ENCODE peak calls at places on chromosomes 7 and 10, in nine cellular contexts. U, W, E, Y, Q, I, S, F and O are unnamed samples.

GRCh38 chr10:58755688-58756087 is 243.0 kb downstream of the BICC1 start:
- DNase-seq in E (no peak), Y (no peak), W (peak; percentile 36), I (no peak), S (no peak), Q (peak; percentile 90), U (peak; percentile 66), F (peak; percentile 77), O (no peak)

GRCh38 chr7:120857558-120858298 is at the start of gene TSPAN12:
- DNase-seq in F (peak; percentile 48), Y (no peak), U (peak; percentile 49), E (peak; percentile 87), S (peak; percentile 51), Q (peak; percentile 41), W (peak; percentile 19), I (peak; percentile 92), O (peak; percentile 10)

GRCh38 chr7:155278921-155279320 is 18.8 kb upstream of the INSIG1 start:
- DNase-seq in F (no peak), I (no peak), Y (no peak), S (no peak), Q (no peak), E (no peak), U (no peak), W (no peak), O (no peak)

GRCh38 chr10:5546891-5547683 is 22.3 kb downstream of the CALML3 start:
- DNase-seq in W (no peak), E (no peak), U (peak; percentile 57), I (peak; percentile 66), Y (no peak), F (peak; percentile 96), Q (peak; percentile 50), S (peak; percentile 70), O (no peak)

GRCh38 chr7:100589341-100589935 is 3.3 kb downstream of the FBXO24 start:
- DNase-seq in I (no peak), W (no peak), E (peak; percentile 52), S (no peak), Q (no peak), F (no peak), U (no peak), Y (no peak), O (no peak)

GRCh38 chr10:8076948-8077347 is 22.5 kb downstream of the GATA3 start:
- DNase-seq in U (no peak), Q (no peak), W (no peak), Y (no peak), I (no peak), F (no peak), E (no peak), S (no peak), O (no peak)

GRCh38 chr7:71682841-71683341 is 550.9 kb downstream of the GALNT17 start:
- DNase-seq in Y (no peak), Q (no peak), I (no peak), S (no peak), W (no peak), F (no peak), E (peak; percentile 69), U (no peak), O (no peak)

GRCh38 chr7:136150311-136150710 is 173.2 kb upstream of the MTPN start:
- DNase-seq in S (no peak), Y (no peak), W (no peak), E (no peak), Q (no peak), U (no peak), F (no peak), I (no peak), O (no peak)

GRCh38 chr7:36192050-36192824 is 39.2 kb downstream of the EEPD1 start:
- DNase-seq in F (no peak), S (no peak), U (peak; percentile 88), W (no peak), Q (peak; percentile 44), E (no peak), Y (peak; percentile 88), I (no peak), O (peak; percentile 79)

GRCh38 chr10:116408716-116409115 is 18.9 kb upstream of the PNLIPRP3 start:
- DNase-seq in F (no peak), S (no peak), W (no peak), U (no peak), I (no peak), E (no peak), Y (no peak), Q (no peak), O (no peak)

GRCh38 chr10:64113796-64114195 is 592.6 kb downstream of the REEP3 start:
- DNase-seq in U (no peak), I (no peak), S (no peak), Y (no peak), F (no peak), Q (no peak), E (peak; percentile 37), W (no peak), O (no peak)

GRCh38 chr10:63666836-63667383 is 145.7 kb downstream of the REEP3 start:
- DNase-seq in S (no peak), U (peak; percentile 81), I (no peak), Y (no peak), F (peak; percentile 49), W (peak; percentile 100), E (no peak), Q (peak; percentile 96), O (peak; percentile 84)

GRCh38 chr7:33789871-33790270 is 115.5 kb upstream of the BMPER start:
- DNase-seq in W (no peak), Y (no peak), I (no peak), U (no peak), Q (no peak), E (no peak), S (no peak), F (no peak), O (no peak)

GRCh38 chr10:84424731-84425165 is 96.4 kb downstream of the CCSER2 start:
- DNase-seq in E (no peak), S (peak; percentile 84), W (peak; percentile 91), I (peak; percentile 95), Q (peak; percentile 96), F (peak; percentile 95), Y (no peak), U (peak; percentile 93), O (peak; percentile 83)

GRCh38 chr10:22022257-22023051 is 18.9 kb upstream of the DNAJC1 start:
- DNase-seq in E (no peak), W (no peak), F (no peak), U (no peak), Y (no peak), Q (peak; percentile 29), I (no peak), S (no peak), O (no peak)

GRCh38 chr10:120582753-120583152 is 125.7 kb downstream of the PLPP4 start:
- DNase-seq in F (no peak), Q (no peak), I (no peak), Y (no peak), U (no peak), E (no peak), W (no peak), S (no peak), O (no peak)

GRCh38 chr10:119687192-119688032 is 36.2 kb downstream of the BAG3 start:
- DNase-seq in U (peak; percentile 30), S (no peak), W (peak; percentile 31), Y (no peak), I (no peak), Q (peak; percentile 46), F (peak; percentile 56), E (peak; percentile 97), O (no peak)

GRCh38 chr7:83077328-83077727 is 85.4 kb downstream of the PCLO start:
- DNase-seq in E (no peak), U (no peak), S (no peak), Q (no peak), I (no peak), Y (no peak), F (peak; percentile 45), W (peak; percentile 26), O (no peak)

DNA sequence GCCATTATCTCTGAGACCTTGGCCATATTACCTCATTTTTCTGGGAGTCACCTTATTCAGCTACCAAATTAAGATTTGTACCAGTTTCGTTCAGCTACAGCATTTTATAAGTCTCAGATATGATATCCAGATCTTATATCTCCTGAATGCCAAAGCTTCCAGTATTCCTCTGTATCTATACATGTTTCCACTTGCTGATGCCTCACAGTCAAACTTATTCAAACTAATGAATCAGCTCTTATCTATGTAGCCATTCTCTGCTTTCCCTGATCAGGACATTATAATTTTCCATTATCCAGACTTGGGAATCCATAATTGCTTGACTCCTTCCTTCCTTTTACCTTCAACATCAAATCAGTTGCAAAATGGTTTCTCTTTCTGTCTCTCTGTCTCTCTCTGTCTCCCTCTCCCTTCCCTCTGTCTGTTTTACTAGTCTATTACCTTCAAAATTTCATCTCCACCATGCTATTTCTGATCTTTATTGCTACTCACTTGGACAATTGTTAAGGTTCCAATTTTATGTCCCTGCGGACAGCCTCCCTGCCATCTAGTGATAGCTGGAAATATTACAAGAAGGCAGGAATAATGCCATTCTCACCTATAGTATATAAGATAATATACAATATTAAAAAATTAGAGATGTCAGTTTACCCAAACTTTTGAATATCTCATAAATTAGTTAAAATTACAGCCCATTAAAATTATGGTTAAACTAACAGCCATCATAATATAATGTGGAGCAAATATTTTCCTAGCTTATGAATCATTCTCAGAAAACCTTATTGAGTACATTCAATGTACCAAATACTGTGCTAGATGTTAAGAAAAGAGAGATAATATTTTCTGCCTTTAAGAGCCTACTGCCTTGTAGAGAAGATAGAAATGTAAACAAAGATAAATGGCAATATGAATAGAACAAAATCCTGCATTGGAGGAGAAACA is 89.8 kb downstream of the PCLO start:
- DNase-seq in I (no peak), E (no peak), F (peak; percentile 16), W (no peak), U (no peak), S (peak; percentile 7), Y (no peak), Q (no peak), O (no peak)
- TF ChIP-seq CTCF in I (no peak), E (peak; percentile 42), F (peak; percentile 10), W (peak; percentile 44), U (no peak), S (peak; percentile 71), Y (no peak), Q (no peak), O (no peak)

DNA sequence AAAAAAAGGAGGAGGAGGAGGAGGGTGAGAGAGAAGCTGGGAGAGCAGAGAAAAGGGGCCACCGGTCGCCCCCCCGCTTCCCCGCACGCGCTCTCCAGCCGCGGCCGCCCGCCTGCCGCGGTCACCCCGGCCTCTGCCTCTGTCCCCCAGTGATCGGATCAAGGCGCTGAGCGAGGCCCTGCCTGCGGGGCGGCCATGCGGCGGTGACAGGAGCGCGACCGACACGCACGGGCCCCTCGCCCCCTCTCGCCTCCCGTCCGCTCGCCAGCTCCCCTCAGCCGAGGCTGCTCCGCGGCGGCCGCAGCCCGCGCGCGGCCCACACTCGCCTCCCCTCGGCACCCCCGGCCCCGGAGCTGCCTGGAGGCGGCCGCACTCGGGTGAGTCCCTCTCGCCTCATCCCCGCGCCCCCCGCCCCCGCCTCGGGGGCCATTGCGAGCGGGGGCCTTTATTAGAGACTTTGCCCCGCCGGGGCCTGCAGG is at the start of gene GTF2I:
- DNase-seq in I (peak; percentile 71), U (no peak), S (no peak), Q (no peak), F (no peak), W (no peak), E (no peak), Y (peak; percentile 65), O (no peak)
- TF ChIP-seq CTCF in I (no peak), U (no peak), S (no peak), Q (no peak), F (no peak), W (no peak), E (no peak), Y (no peak), O (no peak)

GRCh38 chr7:124171068-124171467 is 138.2 kb upstream of the TMEM229A start:
- DNase-seq in E (no peak), F (peak; percentile 6), I (no peak), S (peak; percentile 7), U (no peak), W (no peak), Y (no peak), Q (no peak), O (no peak)
- TF ChIP-seq CTCF in E (peak; percentile 52), F (peak; percentile 69), I (no peak), S (peak; percentile 61), U (no peak), W (peak; percentile 42), Y (no peak), Q (peak; percentile 6), O (peak; percentile 21)

GRCh38 chr10:102117391-102118159 is 2.6 kb downstream of the LDB1 start:
- DNase-seq in W (no peak), Y (peak; percentile 75), Q (peak; percentile 82), S (no peak), I (peak; percentile 92), F (peak; percentile 56), U (peak; percentile 58), E (peak; percentile 77), O (peak; percentile 56)
- TF ChIP-seq CTCF in W (peak; percentile 33), Y (no peak), Q (no peak), S (peak; percentile 10), I (no peak), F (peak; percentile 32), U (peak; percentile 56), E (peak; percentile 49), O (peak; percentile 24)